ENCODE peak calls at places on chromosome 19, in four cellular contexts. P, E, S and O are unnamed samples.

GRCh38 chr19:43224855-43225253 is 19.4 kb upstream of the PSG4 start:
- DNase-seq in P (no peak), E (no peak), S (no peak), O (no peak)

GRCh38 chr19:30562981-30563380 is 190.8 kb downstream of the ZNF536 start:
- DNase-seq in P (no peak), E (no peak), S (no peak), O (no peak)

GRCh38 chr19:485583-486236 is 10.6 kb upstream of the MADCAM1 start:
- DNase-seq in P (no peak), E (no peak), S (no peak), O (peak; percentile 97)

GRCh38 chr19:58305065-58305931 is at the start of gene ERVK3-1:
- DNase-seq in P (peak; percentile 94), E (peak; percentile 99), S (peak; percentile 93), O (peak; percentile 98)

GRCh38 chr19:43372462-43372861 is 19.0 kb downstream of the CD177 start:
- DNase-seq in P (no peak), E (no peak), S (no peak), O (no peak)

GRCh38 chr19:4988770-4989251 is 19.9 kb downstream of the KDM4B start:
- DNase-seq in P (peak; percentile 32), E (no peak), S (peak; percentile 84), O (no peak)

GRCh38 chr19:10173527-10173926 is 21.2 kb downstream of the DNMT1 start:
- DNase-seq in P (no peak), E (no peak), S (no peak), O (no peak)

GRCh38 chr19:12769689-12770088 is 5.7 kb downstream of the HOOK2 start:
- DNase-seq in P (no peak), E (peak; percentile 77), S (no peak), O (no peak)

GRCh38 chr19:43781630-43782310 is 997 bp upstream of the KCNN4 start:
- DNase-seq in P (no peak), E (no peak), S (no peak), O (no peak)

GRCh38 chr19:34669305-34669704 is 7.7 kb downstream of the SCGB2B2 start:
- DNase-seq in P (no peak), E (no peak), S (no peak), O (no peak)

GRCh38 chr19:35299523-35300339 is 7.8 kb downstream of the MAG start:
- DNase-seq in P (no peak), E (no peak), S (no peak), O (peak; percentile 58)

GRCh38 chr19:10195199-10195519 is 406 bp upstream of the DNMT1 start:
- DNase-seq in P (no peak), E (no peak), S (no peak), O (no peak)

GRCh38 chr19:29060833-29061364 is 152.1 kb downstream of the UQCRFS1 start:
- DNase-seq in P (no peak), E (no peak), S (no peak), O (no peak)

GRCh38 chr19:15936173-15936572 is 1.8 kb upstream of the CYP4F11 start:
- DNase-seq in P (no peak), E (no peak), S (no peak), O (no peak)
- H3K27ac ChIP-seq in P (no peak overlapping the region), E (no peak overlapping the region), S (no peak overlapping the region), O (no peak overlapping the region)

DNA sequence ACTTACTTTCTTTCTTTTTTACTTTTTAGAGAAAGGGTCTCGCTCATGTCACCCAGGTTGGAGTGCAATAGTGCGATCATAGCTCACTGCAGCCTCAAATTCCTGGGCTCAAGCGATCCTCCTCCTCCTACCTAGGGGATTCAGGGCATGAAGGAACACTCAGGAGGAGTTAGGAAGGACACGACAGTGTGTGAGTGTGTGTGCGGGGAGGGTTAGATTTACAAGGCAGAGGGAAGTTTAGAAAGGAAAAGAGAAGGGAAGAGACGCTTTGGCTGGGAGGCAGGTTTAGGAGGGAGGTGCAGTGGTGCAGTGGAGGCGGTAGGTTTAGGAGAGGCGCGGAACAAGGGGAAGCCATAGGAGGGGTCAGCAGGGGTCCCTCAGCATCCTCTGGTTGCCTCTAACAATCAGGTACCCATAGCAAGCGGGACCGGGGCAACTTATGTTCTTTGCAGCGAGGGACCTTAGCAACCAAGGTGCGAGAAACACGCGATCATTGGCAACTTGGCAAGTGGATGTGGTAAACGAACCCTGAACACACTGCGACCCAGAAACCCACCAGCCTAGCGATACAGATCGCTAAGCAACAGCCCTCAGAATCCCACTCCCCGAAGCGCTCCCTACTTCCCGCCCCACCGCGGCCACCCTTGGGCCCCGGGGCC is 501 bp downstream of the SIRT2 start:
- DNase-seq in P (no peak), E (no peak), S (no peak), O (no peak)
- H3K4me3 ChIP-seq in P (peak overlapping the region; percentile 97), E (peak overlapping the region; percentile 74), S (peak overlapping the region; percentile 62), O (peak overlapping the region; percentile 98)

DNA sequence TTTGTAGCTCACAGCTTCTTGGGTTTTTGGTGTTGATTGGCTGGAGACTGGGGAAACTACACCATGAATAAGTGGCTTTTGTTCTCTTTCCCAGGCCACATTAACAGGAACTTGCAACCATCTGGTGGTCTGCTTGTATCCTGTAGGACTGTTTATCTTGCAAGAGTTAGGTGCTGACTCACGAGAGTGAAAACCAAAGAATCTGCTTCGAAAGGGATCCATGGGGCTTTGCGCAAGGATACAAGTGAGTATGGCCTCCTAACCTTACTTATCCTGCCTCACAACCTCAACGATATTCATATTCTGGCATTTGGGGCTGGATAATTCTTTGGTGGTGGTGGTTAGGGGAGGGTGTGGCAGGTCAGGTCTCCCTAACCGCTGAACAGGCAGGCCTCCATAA is 4.7 kb upstream of the SIGLECL1 start:
- DNase-seq in P (no peak), E (no peak), S (no peak), O (no peak)
- TF ChIP-seq CTCF in P (no peak), E (no peak), S (no peak), O (no peak)

GRCh38 chr19:46180701-46181385 is 32.8 kb downstream of the IGFL2 start:
- DNase-seq in P (no peak), E (no peak), S (no peak), O (no peak)
- H3K27ac ChIP-seq in P (no peak overlapping the region), E (no peak overlapping the region), S (no peak overlapping the region), O (no peak overlapping the region)

DNA sequence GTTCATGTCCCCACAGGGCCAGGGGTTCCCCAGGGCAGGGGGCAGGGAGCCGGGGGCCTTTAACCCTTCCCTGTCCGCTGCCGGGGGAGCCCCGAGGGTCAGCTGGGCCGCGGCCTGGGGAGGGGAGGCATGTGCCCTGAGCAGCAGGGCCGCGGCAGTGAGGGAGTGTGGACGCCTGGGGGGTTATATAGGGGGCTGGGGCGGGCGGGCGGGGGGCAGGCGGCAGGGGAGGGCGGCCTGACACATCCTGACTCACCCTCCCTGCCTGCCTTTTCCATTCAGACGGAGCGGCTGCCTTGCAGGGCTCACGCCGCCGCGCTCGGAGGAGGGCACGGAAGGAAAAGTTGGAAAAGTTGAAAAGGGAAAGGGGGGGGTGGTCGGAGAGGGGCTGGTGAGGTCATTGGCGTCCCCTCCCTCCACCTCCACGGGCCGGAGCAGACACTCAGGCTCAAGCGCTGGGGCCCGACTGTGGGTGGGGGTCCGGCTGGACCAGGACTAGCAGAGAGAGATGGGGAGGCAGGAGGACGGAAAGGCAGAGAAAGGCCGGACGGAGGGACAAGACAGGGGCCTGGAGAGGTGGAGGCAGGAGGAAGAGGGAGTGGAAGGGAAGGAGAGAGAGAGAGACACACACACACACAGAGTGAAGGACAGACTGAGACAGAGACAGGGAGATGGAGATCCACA is at the start of gene IL11:
- DNase-seq in P (no peak), E (no peak), S (no peak), O (no peak)
- H3K4me3 ChIP-seq in P (peak within 1 kb of the TSS; percentile 76), E (peak within 1 kb of the TSS; percentile 39), S (no peak within 1 kb of the TSS), O (no peak within 1 kb of the TSS)

GRCh38 chr19:18522124-18522861 is 423 bp upstream of the ELL start:
- DNase-seq in P (peak; percentile 100), E (peak; percentile 100), S (peak; percentile 100), O (peak; percentile 100)
- TF ChIP-seq CTCF in P (peak; percentile 22), E (peak; percentile 36), S (no peak), O (peak; percentile 34)

GRCh38 chr19:15244106-15244803 is 12.0 kb upstream of the EPHX3 start:
- DNase-seq in P (no peak), E (no peak), S (no peak), O (no peak)
- H3K27ac ChIP-seq in P (no peak overlapping the region), E (no peak overlapping the region), S (peak overlapping the region; percentile 89), O (peak overlapping the region; percentile 88)

GRCh38 chr19:32890841-32891240 is 21.3 kb upstream of the SLC7A9 start:
- DNase-seq in P (no peak), E (no peak), S (no peak), O (no peak)
- H3K4me3 ChIP-seq in P (no peak overlapping the region), E (no peak overlapping the region), S (no peak overlapping the region), O (no peak overlapping the region)

DNA sequence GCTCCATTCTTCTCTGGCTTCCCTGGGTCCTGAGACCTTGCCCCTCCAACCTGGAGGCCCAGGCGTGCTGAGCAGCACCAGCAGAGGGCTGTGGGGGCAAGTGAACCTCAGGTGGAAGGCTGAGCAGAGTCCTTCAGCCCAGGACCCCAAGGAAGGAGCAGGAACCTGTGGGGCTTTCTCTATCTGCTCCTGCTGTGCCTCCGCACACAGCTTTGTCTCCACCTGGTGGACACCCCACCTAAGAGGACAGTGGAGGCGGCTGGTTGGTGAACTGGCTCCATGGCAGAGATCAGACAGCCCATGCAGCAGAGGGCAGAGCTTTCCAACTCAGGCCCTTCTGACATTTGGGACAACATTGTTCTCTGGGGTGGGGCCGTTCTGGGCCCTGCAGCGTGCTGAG is 19.7 kb downstream of the ZFR2 start:
- DNase-seq in P (no peak), E (no peak), S (no peak), O (no peak)
- TF ChIP-seq CTCF in P (peak; percentile 48), E (no peak), S (no peak), O (no peak)

GRCh38 chr19:15274477-15274876 is 42.2 kb upstream of the EPHX3 start:
- DNase-seq in P (no peak), E (no peak), S (no peak), O (no peak)
- H3K27ac ChIP-seq in P (no peak overlapping the region), E (no peak overlapping the region), S (no peak overlapping the region), O (no peak overlapping the region)